ENCODE peak calls at places on chromosomes 7 and 10, in ten cellular contexts. Y is ovary; F is CD8-positive, alpha-beta T cell; S is SK-N-SH; L is effector memory CD4-positive, alpha-beta T cell; T is neuronal stem cell; M is lower lobe of right lung; Q is tibial nerve; R is stomach; H is heart left ventricle. G is an unnamed sample. For H3K4me1, the result is how much of the 10 kb centered on the place peaks cover.

GRCh38 chr10:14554091-14554842 is 220.4 kb downstream of the FAM107B start:
- DNase-seq in Y (no peak), F (no peak), S (no peak), L (no peak), T (no peak), M (no peak), Q (no peak), R (peak), H (no peak), G (no peak)

GRCh38 chr10:7520496-7521485 is 110.0 kb upstream of the SFMBT2 start:
- DNase-seq in Y (no peak), F (no peak), S (no peak), L (no peak), T (no peak), M (no peak), Q (no peak), R (no peak), H (no peak), G (no peak)

GRCh38 chr7:95609277-95609971 is 13.1 kb upstream of the PDK4 start:
- DNase-seq in Y (peak), F (no peak), S (no peak), L (no peak), T (no peak), M (no peak), Q (no peak), R (peak), H (peak), G (no peak)

GRCh38 chr7:105643857-105644256 is 62.6 kb upstream of the EFCAB10 start:
- DNase-seq in Y (no peak), F (no peak), S (no peak), L (no peak), T (no peak), M (no peak), Q (no peak), R (no peak), H (no peak), G (no peak)

GRCh38 chr10:15216700-15217099 is 48.2 kb upstream of the NMT2 start:
- DNase-seq in Y (no peak), F (no peak), S (no peak), L (no peak), T (no peak), M (no peak), Q (no peak), R (no peak), H (no peak), G (no peak)

GRCh38 chr7:24936121-24936824 is 43.7 kb downstream of the OSBPL3 start:
- DNase-seq in Y (no peak), F (no peak), S (no peak), L (no peak), T (no peak), M (no peak), Q (no peak), R (no peak), H (no peak), G (no peak)

GRCh38 chr7:15891151-15891842 is 204.8 kb upstream of the MEOX2 start:
- DNase-seq in Y (no peak), F (no peak), S (no peak), L (no peak), T (no peak), M (no peak), Q (no peak), R (no peak), H (no peak), G (no peak)

GRCh38 chr7:47758546-47758945 is 176.6 kb upstream of the TNS3 start:
- DNase-seq in Y (no peak), F (no peak), S (no peak), L (no peak), T (no peak), M (no peak), Q (no peak), R (no peak), H (no peak), G (no peak)

GRCh38 chr10:53664620-53665019 is 892.0 kb upstream of the MBL2 start:
- DNase-seq in Y (no peak), F (no peak), S (no peak), L (no peak), T (no peak), M (no peak), Q (no peak), R (no peak), H (no peak), G (no peak)

GRCh38 chr7:75621124-75621523 is 117.6 kb downstream of the HIP1 start:
- DNase-seq in Y (no peak), F (no peak), S (no peak), L (no peak), T (no peak), M (no peak), Q (no peak), R (no peak), H (no peak), G (no peak)

GRCh38 chr7:786472-787255 is 45.6 kb upstream of the SUN1 start:
- DNase-seq in Y (peak), F (peak), S (peak), L (peak), T (peak), M (peak), Q (peak), R (peak), H (peak), G (peak)

GRCh38 chr7:27154901-27155815 is 1.3 kb downstream of the HOXA7 start:
- DNase-seq in Y (no peak), F (peak), S (no peak), L (no peak), T (no peak), M (no peak), Q (no peak), R (peak), H (no peak), G (no peak)

GRCh38 chr10:86819567-86819966 is 63.1 kb downstream of the BMPR1A start:
- DNase-seq in Y (no peak), F (no peak), S (no peak), L (no peak), T (no peak), M (no peak), Q (no peak), R (no peak), H (no peak), G (no peak)

GRCh38 chr10:132395704-132396494 is 1.1 kb upstream of the PWWP2B start:
- DNase-seq in Y (peak), F (peak), S (peak), L (no peak), T (no peak), M (peak), Q (no peak), R (peak), H (peak), G (no peak)

GRCh38 chr10:6207658-6208057 is 4.9 kb downstream of the PFKFB3 start:
- DNase-seq in Y (no peak), F (no peak), S (no peak), L (no peak), T (no peak), M (no peak), Q (no peak), R (no peak), H (no peak), G (no peak)

GRCh38 chr7:26944486-26944885 is 80.1 kb upstream of the SKAP2 start:
- DNase-seq in Y (no peak), F (no peak), S (no peak), L (no peak), T (no peak), M (no peak), Q (no peak), R (no peak), H (no peak), G (no peak)

GRCh38 chr10:49257159-49257558 is 41.8 kb upstream of the C10orf71 start:
- DNase-seq in Y (no peak), F (no peak), S (no peak), L (no peak), T (no peak), M (no peak), Q (no peak), R (no peak), H (no peak), G (no peak)

GRCh38 chr10:79273603-79274002 is 73.7 kb upstream of the PPIF start:
- DNase-seq in Y (peak), F (no peak), S (no peak), L (no peak), T (no peak), M (no peak), Q (peak), R (no peak), H (no peak), G (no peak)

GRCh38 chr7:11191574-11192220 is 218.0 kb downstream of the PHF14 start:
- DNase-seq in Y (no peak), F (no peak), S (no peak), L (no peak), T (peak), M (no peak), Q (no peak), R (no peak), H (no peak), G (no peak)

GRCh38 chr7:38307640-38308039 is 34.2 kb upstream of the TARP start:
- DNase-seq in Y (no peak), F (no peak), S (no peak), L (no peak), T (no peak), M (no peak), Q (no peak), R (no peak), H (no peak), G (no peak)

GRCh38 chr7:15462721-15463389 is 99.0 kb downstream of the AGMO start:
- DNase-seq in Y (no peak), F (no peak), S (no peak), L (no peak), T (no peak), M (no peak), Q (no peak), R (no peak), H (no peak), G (no peak)

GRCh38 chr7:50838675-50839377 is 56.1 kb upstream of the GRB10 start:
- DNase-seq in Y (peak), F (no peak), S (no peak), L (no peak), T (no peak), M (no peak), Q (no peak), R (no peak), H (peak), G (no peak)

GRCh38 chr7:542935-543789 is 23.5 kb upstream of the PDGFA start:
- DNase-seq in Y (no peak), F (no peak), S (no peak), L (no peak), T (no peak), M (peak), Q (no peak), R (no peak), H (no peak), G (no peak)

GRCh38 chr10:88259381-88259780 is 323.7 kb downstream of the RNLS start:
- DNase-seq in Y (no peak), F (no peak), S (no peak), L (no peak), T (no peak), M (no peak), Q (no peak), R (no peak), H (no peak), G (no peak)

GRCh38 chr10:65620404-65621048 is 1305.3 kb upstream of the LRRTM3 start:
- DNase-seq in Y (no peak), F (no peak), S (no peak), L (no peak), T (no peak), M (no peak), Q (no peak), R (no peak), H (no peak), G (no peak)

GRCh38 chr7:33841658-33842057 is 63.7 kb upstream of the BMPER start:
- DNase-seq in Y (peak), F (no peak), S (no peak), L (no peak), T (no peak), M (no peak), Q (peak), R (no peak), H (no peak), G (no peak)

GRCh38 chr7:77887567-77887966 is 89.0 kb downstream of the PHTF2 start:
- DNase-seq in Y (no peak), F (no peak), S (no peak), L (no peak), T (no peak), M (no peak), Q (no peak), R (no peak), H (no peak), G (no peak)

GRCh38 chr10:91495402-91495801 is 85.3 kb downstream of the HECTD2 start:
- DNase-seq in Y (no peak), F (no peak), S (no peak), L (no peak), T (no peak), M (no peak), Q (no peak), R (no peak), H (no peak), G (no peak)

GRCh38 chr10:132272061-132272766 is 35.5 kb downstream of the STK32C start:
- DNase-seq in Y (peak), F (no peak), S (no peak), L (no peak), T (no peak), M (peak), Q (no peak), R (no peak), H (no peak), G (no peak)

GRCh38 chr7:30931161-30931926 is 19.7 kb downstream of the AQP1 start:
- DNase-seq in Y (peak), F (no peak), S (peak), L (no peak), T (no peak), M (peak), Q (no peak), R (peak), H (peak), G (no peak)

GRCh38 chr7:30933124-30933893 is 21.7 kb downstream of the AQP1 start:
- DNase-seq in Y (no peak), F (peak), S (peak), L (no peak), T (no peak), M (peak), Q (no peak), R (no peak), H (no peak), G (no peak)

GRCh38 chr7:30934225-30934624 is 22.6 kb downstream of the AQP1 start:
- DNase-seq in Y (no peak), F (peak), S (peak), L (no peak), T (no peak), M (peak), Q (no peak), R (no peak), H (no peak), G (no peak)

GRCh38 chr7:30931927-30932540 is 20.4 kb downstream of the AQP1 start:
- DNase-seq in Y (no peak), F (no peak), S (peak), L (no peak), T (no peak), M (no peak), Q (no peak), R (no peak), H (no peak), G (no peak)

DNA sequence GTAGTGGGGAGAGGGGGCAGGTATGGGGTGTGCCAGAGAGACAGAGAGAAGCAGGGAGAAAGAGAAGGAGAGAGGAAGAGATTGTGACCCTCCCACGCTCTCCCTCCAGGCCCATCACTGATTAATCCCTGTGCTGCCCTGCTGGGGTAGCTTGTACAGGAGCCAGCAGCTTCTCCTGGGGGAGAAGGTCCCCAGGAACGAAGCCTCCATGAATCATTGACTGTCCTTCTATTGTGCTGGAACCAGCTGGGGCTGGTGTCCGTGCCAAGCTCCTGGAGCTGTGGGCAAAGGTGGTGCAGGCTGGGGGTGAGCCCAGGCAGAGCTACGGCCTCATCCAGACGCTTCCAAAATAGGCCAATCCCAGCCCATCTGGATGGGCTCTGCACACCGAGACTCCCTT is 20.9 kb downstream of the AQP1 start:
- DNase-seq in Y (no peak), F (no peak), S (peak), L (no peak), T (no peak), M (peak), Q (no peak), R (no peak), H (no peak), G (no peak)
- H3K27ac ChIP-seq in Y (no peak), F (no peak), S (no peak), L (no peak), T (no peak), M (no peak), Q (no peak), R (no peak), H (no peak), G (no peak)

DNA sequence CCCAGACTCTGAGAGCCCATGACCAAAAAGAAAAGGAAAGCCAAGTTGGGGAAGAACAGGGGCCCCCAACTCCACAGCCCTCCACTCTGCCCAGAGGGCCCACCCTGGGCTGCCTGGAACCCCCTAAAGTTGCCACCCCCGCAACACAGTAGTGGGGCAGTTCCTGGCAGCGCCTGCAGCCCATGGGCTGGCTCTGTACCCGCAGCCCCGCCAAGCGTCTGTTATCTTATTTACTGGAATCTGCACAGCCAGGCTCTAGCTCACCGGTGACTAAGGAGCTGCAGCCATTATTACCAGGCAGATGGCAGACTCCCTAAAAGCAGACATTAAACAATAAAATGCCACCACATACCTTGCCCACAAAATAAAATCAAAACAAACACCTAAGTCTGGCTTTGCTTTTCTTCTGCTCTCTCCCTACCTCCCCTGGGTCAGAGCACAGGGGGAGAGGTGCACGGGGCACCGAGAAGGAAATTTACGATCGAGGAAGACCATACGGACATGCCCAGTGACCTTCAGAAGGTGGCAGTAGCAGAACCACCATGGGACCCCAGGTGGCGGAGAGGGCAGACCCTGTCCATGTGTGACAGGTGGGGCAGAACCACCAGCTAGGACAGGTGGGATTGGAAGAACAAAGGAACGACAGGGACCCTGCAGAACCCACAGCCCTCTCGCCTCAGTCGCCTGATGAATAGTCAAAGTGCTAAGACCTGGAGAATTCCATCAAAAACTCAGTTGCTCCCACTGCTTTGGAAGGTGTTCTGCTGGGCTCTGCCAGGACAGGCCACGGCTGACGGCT is 66.3 kb downstream of the PRKAG2 start:
- DNase-seq in Y (no peak), F (no peak), S (peak), L (no peak), T (no peak), M (peak), Q (no peak), R (peak), H (no peak), G (no peak)
- H3K4me1 ChIP-seq in Y (under half), F (under half), S (under half), L (under half), T (under half), M (under half), Q (under half), R (under half), H (under half), G (under half)

DNA sequence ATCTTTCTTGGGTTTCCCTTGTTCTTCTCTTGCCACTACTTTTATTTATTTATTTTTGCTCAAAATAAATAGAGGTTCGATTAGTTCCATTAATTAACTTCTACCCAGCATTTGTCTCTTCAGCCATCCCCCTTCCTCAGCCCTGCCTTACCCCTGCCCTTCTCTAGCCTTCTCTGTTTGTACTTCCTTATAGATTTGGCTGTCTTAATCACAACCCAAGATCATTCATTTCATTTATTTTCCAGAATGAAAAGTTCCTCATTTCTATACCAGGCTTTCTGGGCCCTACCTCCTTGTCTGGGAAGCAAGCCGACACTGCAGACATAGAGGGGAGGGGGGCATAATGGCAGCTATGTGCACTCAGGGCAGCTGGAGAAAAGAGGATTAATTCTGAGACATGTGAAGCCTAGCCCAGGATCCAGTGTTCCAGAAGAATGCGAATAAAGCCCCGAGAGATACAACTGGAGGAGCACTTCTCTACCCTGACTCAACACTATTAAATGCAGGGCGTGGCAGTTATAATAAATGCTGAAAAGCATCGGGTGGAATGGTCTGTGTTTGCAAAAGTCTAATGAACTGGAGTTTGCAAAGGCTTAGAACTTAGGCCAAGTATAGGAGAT is 6.4 kb upstream of the PDCD4 start:
- DNase-seq in Y (no peak), F (peak), S (no peak), L (no peak), T (peak), M (no peak), Q (no peak), R (no peak), H (no peak), G (no peak)
- H3K4me3 ChIP-seq in Y (no peak), F (peak), S (no peak), L (peak), T (no peak), M (peak), Q (no peak), R (no peak), H (no peak), G (no peak)

DNA sequence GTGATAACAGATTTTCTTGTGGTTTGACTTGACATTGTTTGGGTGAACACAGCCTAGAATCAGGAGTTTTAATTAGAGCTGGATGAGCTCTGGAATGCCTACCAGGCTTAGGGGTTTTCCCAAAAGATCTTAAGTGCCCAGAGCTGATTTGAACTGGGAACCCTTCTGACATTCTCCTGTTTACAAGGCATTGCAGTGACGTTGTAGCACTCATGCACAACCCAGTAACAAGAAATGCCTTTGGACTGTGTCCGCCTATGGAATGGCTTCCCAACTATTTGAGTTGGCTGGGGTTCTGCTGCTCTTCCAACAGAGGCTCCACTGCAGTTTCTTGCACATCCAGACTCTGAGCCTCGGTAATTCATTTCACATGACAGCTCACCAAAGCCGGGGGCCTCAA is 76.7 kb upstream of the MKX start:
- DNase-seq in Y (no peak), F (no peak), S (no peak), L (no peak), T (no peak), M (no peak), Q (no peak), R (no peak), H (no peak), G (no peak)
- H3K27ac ChIP-seq in Y (no peak), F (no peak), S (no peak), L (no peak), T (no peak), M (no peak), Q (no peak), R (no peak), H (no peak), G (no peak)

DNA sequence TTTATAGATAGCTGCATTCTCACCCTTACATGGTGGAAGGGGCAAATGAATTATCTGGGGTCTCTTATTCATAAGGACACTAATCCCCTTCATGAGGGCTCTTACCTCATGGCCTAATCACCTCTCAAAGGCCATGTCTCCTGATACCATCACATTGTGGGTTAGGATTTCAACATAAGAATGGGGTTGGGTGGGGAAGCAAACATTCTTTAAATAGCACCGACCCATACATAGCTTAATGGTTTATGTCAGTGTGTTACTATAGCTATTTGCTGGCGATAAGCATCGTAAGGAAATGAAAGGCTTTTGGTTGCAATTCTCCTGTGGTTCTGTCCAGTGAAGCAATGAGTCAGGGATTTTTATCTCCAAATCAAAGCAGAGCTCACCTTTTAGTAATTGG is 57.3 kb upstream of the GLCCI1 start:
- DNase-seq in Y (no peak), F (no peak), S (no peak), L (no peak), T (peak), M (no peak), Q (no peak), R (no peak), H (no peak), G (peak)
- H3K4me1 ChIP-seq in Y (under half), F (under half), S (under half), L (under half), T (under half), M (under half), Q (under half), R (under half), H (under half), G (under half)

G was measured in iPS DF 6.9.